ENCODE peak calls at places on chromosomes 3 and 15, in four cellular contexts. K is heart left ventricle, A is A549, L is breast epithelium. W is an unnamed sample.

GRCh38 chr3:170961616-170962400 is 53.4 kb upstream of the EIF5A2 start:
- DNase-seq in L (no peak), A (peak; percentile 33), K (no peak), W (no peak)

GRCh38 chr15:84904409-84904808 is 19.9 kb downstream of the SLC28A1 start:
- DNase-seq in L (no peak), K (no peak), A (no peak), W (no peak)

GRCh38 chr15:68145706-68146105 is 59.4 kb downstream of the CALML4 start:
- DNase-seq in K (no peak), L (no peak), A (no peak), W (no peak)

GRCh38 chr15:48800811-48801460 is 9.9 kb downstream of the CEP152 start:
- DNase-seq in L (no peak), K (no peak), A (peak; percentile 18), W (no peak)

GRCh38 chr3:172270767-172271166 is 177.5 kb downstream of the GHSR start:
- DNase-seq in L (no peak), A (no peak), K (no peak), W (no peak)

GRCh38 chr15:58070801-58071418 is 5.4 kb upstream of the ALDH1A2 start:
- DNase-seq in L (no peak), K (peak; percentile 54), A (peak; percentile 68), W (peak; percentile 69)

GRCh38 chr3:122969585-122970453 is 57.7 kb downstream of the SEMA5B start:
- DNase-seq in L (no peak), K (peak; percentile 58), A (no peak), W (no peak)

GRCh38 chr15:57654136-57654845 is 52.2 kb upstream of the POLR2M start:
- DNase-seq in L (no peak), A (no peak), K (no peak), W (no peak)

GRCh38 chr3:185797108-185797881 is 27.5 kb downstream of the IGF2BP2 start:
- DNase-seq in L (no peak), A (no peak), K (no peak), W (no peak)

GRCh38 chr3:29758108-29759020 is 477.5 kb downstream of the RBMS3 start:
- DNase-seq in A (no peak), L (no peak), K (no peak), W (no peak)

GRCh38 chr15:62866366-62866765 is 176.2 kb upstream of the TPM1 start:
- DNase-seq in A (no peak), K (no peak), L (no peak), W (no peak)

GRCh38 chr3:100634493-100635272 is 25.3 kb downstream of the ADGRG7 start:
- DNase-seq in L (no peak), K (no peak), A (peak; percentile 63), W (peak; percentile 74)

GRCh38 chr15:64748251-64748650 is 27.1 kb downstream of the RBPMS2 start:
- DNase-seq in L (no peak), K (no peak), A (no peak), W (no peak)

GRCh38 chr15:51368751-51369450 is 27.4 kb downstream of the GLDN start:
- DNase-seq in A (peak; percentile 76), K (no peak), L (no peak), W (no peak)

GRCh38 chr3:37068031-37068430 is 74.7 kb downstream of the MLH1 start:
- DNase-seq in L (no peak), K (no peak), A (no peak), W (no peak)

GRCh38 chr3:185484296-185484695 is 14.5 kb downstream of the TMEM41A start:
- DNase-seq in A (no peak), K (no peak), L (no peak), W (no peak)

GRCh38 chr15:101043011-101043410 is 123.9 kb downstream of the LRRK1 start:
- DNase-seq in K (peak; percentile 10), L (no peak), A (no peak), W (peak; percentile 2)

GRCh38 chr3:23376516-23377248 is 173.6 kb downstream of the UBE2E2 start:
- DNase-seq in K (no peak), A (no peak), L (no peak), W (no peak)

GRCh38 chr15:31471731-31472430 is 145.2 kb downstream of the KLF13 start:
- DNase-seq in L (no peak), K (no peak), A (no peak), W (no peak)

GRCh38 chr3:126449621-126450051 is 26.1 kb downstream of the ZXDC start:
- DNase-seq in K (no peak), L (no peak), A (no peak), W (no peak)

GRCh38 chr3:39250116-39250747 is 29.6 kb downstream of the CX3CR1 start:
- DNase-seq in K (no peak), A (no peak), L (no peak), W (no peak)

GRCh38 chr3:11045536-11045935 is 53.0 kb downstream of the SLC6A1 start:
- DNase-seq in K (no peak), L (no peak), A (no peak), W (no peak)

GRCh38 chr3:69865920-69866679 is 126.8 kb downstream of the MITF start:
- DNase-seq in K (peak; percentile 84), L (no peak), A (peak; percentile 65), W (peak; percentile 11)

GRCh38 chr3:170090601-170090981 is 52.8 kb downstream of the GPR160 start:
- DNase-seq in A (no peak), K (no peak), L (no peak), W (no peak)

GRCh38 chr3:61093364-61093763 is 157.9 kb downstream of the FHIT start:
- DNase-seq in K (no peak), L (no peak), A (no peak), W (no peak)

GRCh38 chr15:83920115-83920514 is 266.2 kb downstream of the ADAMTSL3 start:
- DNase-seq in L (no peak), K (no peak), A (no peak), W (no peak)

GRCh38 chr15:101447168-101447533 is 42.4 kb downstream of the PCSK6 start:
- DNase-seq in K (no peak), L (no peak), A (no peak), W (no peak)

GRCh38 chr15:80275946-80276345 is 23.9 kb upstream of the CTXND1 start:
- DNase-seq in L (no peak), K (no peak), A (peak; percentile 48), W (no peak)

GRCh38 chr15:94119923-94120775 is 111.2 kb upstream of the MCTP2 start:
- DNase-seq in A (peak; percentile 86), K (peak; percentile 59), L (peak; percentile 67), W (peak; percentile 56)

GRCh38 chr15:28112962-28113361 is 13.8 kb upstream of the OCA2 start:
- DNase-seq in K (no peak), L (no peak), A (no peak), W (no peak)

GRCh38 chr3:155870945-155871745 is 695 bp downstream of the GMPS start:
- DNase-seq in L (peak; percentile 34), A (peak; percentile 43), K (peak; percentile 66), W (peak; percentile 64)
- TF ChIP-seq POLR2A in L (no peak), A (no peak), K (no peak), W (no peak)

GRCh38 chr15:89822951-89823701 is 8.5 kb upstream of the ANPEP start:
- DNase-seq in K (no peak), L (no peak), A (no peak), W (no peak)

GRCh38 chr15:89822611-89822950 is 7.9 kb upstream of the ANPEP start:
- DNase-seq in L (no peak), K (no peak), A (no peak), W (no peak)

GRCh38 chr15:89822030-89822429 is 7.4 kb upstream of the ANPEP start:
- DNase-seq in A (peak; percentile 28), K (no peak), L (no peak), W (no peak)

GRCh38 chr15:89818287-89818686 is 3.6 kb upstream of the ANPEP start:
- DNase-seq in L (no peak), K (no peak), A (no peak), W (no peak)

DNA sequence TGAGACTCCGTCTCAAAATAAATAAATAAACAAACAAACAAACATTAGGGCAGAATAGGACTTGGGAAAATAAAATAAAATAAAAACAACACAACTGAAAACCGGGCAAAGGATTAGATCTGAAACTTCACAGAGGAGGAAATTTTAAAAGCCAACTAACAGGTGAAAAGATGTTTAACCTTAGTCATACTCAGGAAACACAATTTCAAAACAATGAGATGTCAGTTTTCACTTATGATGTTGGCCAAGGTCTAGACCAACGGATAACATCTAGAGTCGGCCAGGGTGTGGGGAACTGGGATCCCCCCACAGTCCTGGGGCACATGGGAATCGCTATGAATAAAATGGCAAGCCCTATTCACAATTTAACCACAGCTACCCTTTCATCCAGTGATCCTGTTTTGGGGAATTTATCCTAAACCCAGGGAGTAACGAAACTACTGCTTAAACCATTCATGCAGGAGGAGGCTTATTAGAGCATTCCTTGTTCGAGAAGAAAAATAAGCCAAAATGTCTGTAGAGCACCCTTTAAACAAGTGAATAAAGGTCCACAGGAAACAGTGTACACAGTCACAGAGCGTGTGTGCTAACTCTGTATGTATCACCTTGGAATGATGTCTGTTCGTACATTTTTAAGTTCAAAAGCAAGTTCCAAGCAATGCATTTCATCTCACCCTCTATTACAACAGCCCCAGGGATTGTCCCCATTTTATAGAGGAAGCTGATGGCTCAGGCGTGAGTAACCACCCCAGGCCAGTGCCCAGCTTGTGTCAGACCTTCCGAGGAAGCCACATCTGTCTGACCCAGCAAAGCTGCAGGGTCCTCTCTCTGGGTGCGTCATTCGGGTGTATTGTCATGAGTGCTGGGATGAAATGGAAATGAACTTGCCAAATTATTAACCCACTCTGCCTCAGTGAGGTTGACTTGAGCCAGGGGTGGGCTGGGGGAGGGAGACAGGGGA is 6.3 kb upstream of the ANPEP start:
- DNase-seq in L (no peak), K (no peak), A (peak; percentile 73), W (no peak)
- TF ChIP-seq POLR2A in L (no peak), K (no peak), A (no peak), W (no peak)

DNA sequence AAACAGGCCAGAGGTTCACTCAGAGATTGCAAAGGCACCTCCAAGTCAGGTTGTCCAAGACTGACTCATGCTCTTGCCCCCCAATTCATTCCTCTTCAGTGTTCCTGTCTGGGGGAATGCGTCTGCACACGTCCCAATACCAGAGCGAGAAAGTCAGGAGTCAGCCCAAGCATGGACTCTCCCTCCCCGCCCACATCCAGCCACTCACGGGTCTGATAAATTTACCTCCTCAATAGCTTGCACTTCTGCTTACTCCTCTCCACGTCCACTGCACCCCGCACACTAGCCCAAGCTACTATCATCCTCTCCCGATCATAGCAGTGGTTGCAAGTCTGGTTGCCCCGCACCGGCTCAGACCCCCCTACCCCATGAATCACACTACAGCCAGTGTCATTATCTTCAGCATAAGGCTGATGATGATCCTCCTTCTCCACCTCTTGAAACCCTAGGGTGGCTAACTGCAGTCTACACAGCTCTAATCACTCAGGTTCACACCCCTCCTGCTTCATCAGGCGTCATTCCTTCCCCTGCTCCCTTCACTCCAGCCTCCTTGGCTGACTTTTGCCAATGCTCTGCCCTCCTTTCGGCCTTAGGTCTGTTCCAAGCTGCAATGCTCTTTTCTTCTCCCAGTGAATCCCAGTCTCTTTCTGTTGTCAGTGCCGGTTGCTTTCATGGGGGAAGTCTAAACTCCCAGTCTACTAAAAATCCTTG is 27.6 kb upstream of the MYO1E start:
- DNase-seq in L (no peak), A (no peak), K (no peak), W (no peak)
- TF ChIP-seq POLR2A in L (no peak), A (no peak), K (no peak), W (no peak)

GRCh38 chr3:13224967-13225366 is 151.7 kb upstream of the IQSEC1 start:
- DNase-seq in K (no peak), A (no peak), L (no peak), W (no peak)

GRCh38 chr3:13229291-13229949 is 156.2 kb upstream of the IQSEC1 start:
- DNase-seq in A (peak; percentile 53), K (no peak), L (no peak), W (no peak)

GRCh38 chr3:13227315-13228165 is 154.3 kb upstream of the IQSEC1 start:
- DNase-seq in K (no peak), A (no peak), L (no peak), W (no peak)

GRCh38 chr3:13231781-13232515 is 158.7 kb upstream of the IQSEC1 start:
- DNase-seq in K (no peak), L (no peak), A (no peak), W (no peak)

GRCh38 chr3:13228584-13228983 is 155.4 kb upstream of the IQSEC1 start:
- DNase-seq in K (no peak), A (no peak), L (no peak), W (no peak)
- TF ChIP-seq POLR2A in K (no peak), A (no peak), L (no peak), W (no peak)

W was measured in transverse colon.